ENCODE peak calls at places on chromosome 7, in seven cellular contexts. A is nucleus accumbens; R is iris pigment epithelial cell; W is stimulated activated CD4-positive, alpha-beta T cell treated with anti-CD3 and anti-CD28 coated beads, TNF-alpha, amount 100 ng/mL, for 4 hours; H is GM03348; L is AG20443; E is Caki2. J is an unnamed sample.

GRCh38 chr7:115145512-115145911 is 223.6 kb downstream of the MDFIC start:
- DNase-seq in E (no peak), A (no peak), L (peak), W (no peak), H (peak), R (peak), J (no peak)

GRCh38 chr7:121204537-121204936 is 124.3 kb upstream of the WNT16 start:
- DNase-seq in A (no peak), H (no peak), L (no peak), W (no peak), R (peak), E (no peak), J (no peak)

GRCh38 chr7:134693256-134693655 is 46.6 kb downstream of the BPGM start:
- DNase-seq in R (peak), W (no peak), E (no peak), H (peak), A (no peak), L (peak), J (no peak)

GRCh38 chr7:78543976-78544375 is 745.4 kb downstream of the PHTF2 start:
- DNase-seq in L (no peak), H (no peak), A (no peak), E (no peak), W (no peak), R (no peak), J (no peak)

GRCh38 chr7:113086431-113086888 is at the start of gene GPR85:
- DNase-seq in H (peak), A (peak), E (peak), W (no peak), R (peak), L (peak), J (no peak)

GRCh38 chr7:36526720-36527548 is 137.3 kb downstream of the ANLN start:
- DNase-seq in R (peak), W (no peak), E (peak), A (no peak), L (peak), H (peak), J (no peak)

GRCh38 chr7:100476903-100477870 is 1.8 kb downstream of the TSC22D4 start:
- DNase-seq in R (no peak), E (no peak), A (no peak), H (peak), W (no peak), L (peak), J (no peak)

GRCh38 chr7:19674266-19674960 is 34.4 kb downstream of the POLR1F start:
- DNase-seq in A (no peak), R (peak), L (peak), E (no peak), W (no peak), H (peak), J (no peak)

GRCh38 chr7:81638216-81638615 is 131.6 kb downstream of the HGF start:
- DNase-seq in E (no peak), W (no peak), H (peak), A (no peak), R (peak), L (peak), J (no peak)

GRCh38 chr7:86913709-86914108 is 145.7 kb downstream of the ELAPOR2 start:
- DNase-seq in W (no peak), H (peak), R (peak), L (peak), E (no peak), A (no peak), J (no peak)

GRCh38 chr7:7911339-7911738 is 57.3 kb upstream of the GLCCI1 start:
- DNase-seq in H (peak), E (peak), A (no peak), W (no peak), R (peak), L (peak), J (no peak)

GRCh38 chr7:36190447-36191291 is 37.6 kb downstream of the EEPD1 start:
- DNase-seq in A (no peak), W (no peak), L (no peak), H (no peak), R (no peak), E (no peak), J (no peak)

GRCh38 chr7:85074016-85074415 is 112.8 kb downstream of the SEMA3D start:
- DNase-seq in A (no peak), L (no peak), R (peak), H (no peak), W (no peak), E (no peak), J (no peak)

J was measured in activated CD4-positive, alpha-beta T cell treated with anti-CD3 and anti-CD28 coated beads, Interleukin-2, amount 50 U/mL, for 4 hours.